ENCODE peak calls at places on chromosomes 4 and X, in ten cellular contexts. Z is SK-N-SH; O is upper lobe of right lung; Y is Karpas-422; L is mesenchymal stem cell; Q is K562; J is heart left ventricle; N is thyroid gland; X is CD8-positive, alpha-beta memory T cell; S is trophoblast cell. A is an unnamed sample. For H3K4me1, the result is how much of the 10 kb centered on the place peaks cover.

GRCh38 chrX:150229030-150229429 is 134.1 kb upstream of the MAMLD1 start:
- DNase-seq in Z (no peak), O (no peak), Y (no peak), L (no peak), Q (no peak), J (no peak), N (no peak), X (no peak), S (no peak), A (no peak)

GRCh38 chrX:103879339-103879738 is 47.3 kb upstream of the RAB9B start:
- DNase-seq in Z (no peak), O (no peak), Y (no peak), L (peak), Q (no peak), J (no peak), N (no peak), X (no peak), S (peak), A (no peak)

GRCh38 chrX:12447448-12448154 is 309.3 kb downstream of the FRMPD4 start:
- DNase-seq in Z (no peak), O (no peak), Y (no peak), L (peak), Q (no peak), J (no peak), N (no peak), X (no peak), S (no peak), A (no peak)

GRCh38 chrX:9339603-9340569 is 125.0 kb upstream of the TBL1X start:
- DNase-seq in Z (no peak), O (no peak), Y (no peak), L (peak), Q (no peak), J (peak), N (no peak), X (no peak), S (no peak), A (peak)

GRCh38 chr4:103773691-103774231 is 54.0 kb upstream of the TACR3 start:
- DNase-seq in Z (no peak), O (no peak), Y (no peak), L (no peak), Q (no peak), J (no peak), N (no peak), X (no peak), S (no peak), A (no peak)

GRCh38 chr4:101259876-101260275 is 87.5 kb downstream of the PPP3CA start:
- DNase-seq in Z (no peak), O (no peak), Y (no peak), L (no peak), Q (no peak), J (no peak), N (no peak), X (no peak), S (no peak), A (no peak)

GRCh38 chrX:151458824-151459223 is 61.8 kb downstream of the VMA21 start:
- DNase-seq in Z (no peak), O (no peak), Y (no peak), L (no peak), Q (no peak), J (no peak), N (no peak), X (no peak), S (no peak), A (no peak)

GRCh38 chr4:31370866-31371465 is 650.8 kb downstream of the PCDH7 start:
- DNase-seq in Z (peak), O (no peak), Y (peak), L (peak), Q (peak), J (no peak), N (no peak), X (no peak), S (no peak), A (peak)

GRCh38 chrX:70096052-70096451 is 33.8 kb downstream of the OTUD6A start:
- DNase-seq in Z (no peak), O (no peak), Y (no peak), L (no peak), Q (peak), J (no peak), N (peak), X (no peak), S (no peak), A (no peak)

GRCh38 chrX:132216806-132217202 is 2.4 kb downstream of the RAP2C start:
- DNase-seq in Z (no peak), O (no peak), Y (peak), L (peak), Q (no peak), J (no peak), N (no peak), X (no peak), S (no peak), A (no peak)

GRCh38 chr4:40180356-40180755 is 16.5 kb upstream of the RHOH start:
- DNase-seq in Z (peak), O (no peak), Y (no peak), L (peak), Q (no peak), J (no peak), N (no peak), X (no peak), S (peak), A (no peak)

GRCh38 chr4:985123-985830 is 1.6 kb upstream of the IDUA start:
- DNase-seq in Z (no peak), O (peak), Y (no peak), L (peak), Q (peak), J (peak), N (peak), X (peak), S (peak), A (peak)

GRCh38 chrX:73615022-73615421 is 52.0 kb downstream of the CHIC1 start:
- DNase-seq in Z (no peak), O (no peak), Y (peak), L (no peak), Q (no peak), J (no peak), N (no peak), X (no peak), S (no peak), A (no peak)

GRCh38 chr4:4694296-4694772 is 152.5 kb upstream of the STX18 start:
- DNase-seq in Z (peak), O (no peak), Y (no peak), L (peak), Q (peak), J (peak), N (peak), X (no peak), S (no peak), A (peak)

GRCh38 chrX:48003367-48003757 is 427 bp downstream of the ZNF182 start:
- DNase-seq in Z (peak), O (peak), Y (peak), L (no peak), Q (peak), J (no peak), N (no peak), X (no peak), S (no peak), A (no peak)

GRCh38 chr4:37453361-37454262 is 209.1 kb downstream of the NWD2 start:
- DNase-seq in Z (peak), O (peak), Y (no peak), L (peak), Q (peak), J (peak), N (peak), X (no peak), S (peak), A (peak)

GRCh38 chrX:71917621-71918341 is 7.1 kb downstream of the NHSL2 start:
- DNase-seq in Z (no peak), O (no peak), Y (no peak), L (peak), Q (no peak), J (no peak), N (no peak), X (no peak), S (no peak), A (no peak)

GRCh38 chr4:14898989-14899388 is 103.3 kb upstream of the CPEB2 start:
- DNase-seq in Z (no peak), O (no peak), Y (no peak), L (no peak), Q (no peak), J (no peak), N (no peak), X (no peak), S (no peak), A (no peak)

GRCh38 chr4:110008540-110008939 is 95.9 kb downstream of the EGF start:
- DNase-seq in Z (no peak), O (no peak), Y (no peak), L (no peak), Q (no peak), J (no peak), N (peak), X (no peak), S (no peak), A (no peak)

GRCh38 chr4:147822128-147822527 is 90.2 kb downstream of the ARHGAP10 start:
- DNase-seq in Z (no peak), O (peak), Y (no peak), L (peak), Q (no peak), J (peak), N (peak), X (no peak), S (peak), A (peak)

GRCh38 chrX:43870011-43870410 is 12.2 kb downstream of the MAOB start:
- DNase-seq in Z (no peak), O (no peak), Y (no peak), L (no peak), Q (no peak), J (no peak), N (no peak), X (no peak), S (no peak), A (no peak)

GRCh38 chrX:110045988-110046387 is 43.1 kb downstream of the TMEM164 start:
- DNase-seq in Z (no peak), O (no peak), Y (no peak), L (no peak), Q (no peak), J (no peak), N (no peak), X (no peak), S (no peak), A (no peak)

GRCh38 chr4:2280531-2281300 is 18.8 kb upstream of the MXD4 start:
- DNase-seq in Z (no peak), O (no peak), Y (no peak), L (no peak), Q (no peak), J (no peak), N (peak), X (no peak), S (no peak), A (no peak)

GRCh38 chr4:10105920-10106319 is 10.7 kb downstream of the WDR1 start:
- DNase-seq in Z (no peak), O (no peak), Y (no peak), L (no peak), Q (peak), J (no peak), N (no peak), X (no peak), S (no peak), A (no peak)

GRCh38 chr4:158008551-158009218 is 164.1 kb downstream of the GASK1B start:
- DNase-seq in Z (no peak), O (no peak), Y (no peak), L (no peak), Q (no peak), J (peak), N (peak), X (no peak), S (no peak), A (peak)

GRCh38 chr4:146481246-146481645 is 40.5 kb downstream of the SLC10A7 start:
- DNase-seq in Z (no peak), O (no peak), Y (no peak), L (no peak), Q (no peak), J (no peak), N (no peak), X (no peak), S (no peak), A (no peak)

GRCh38 chr4:41400296-41400695 is 137.7 kb upstream of the LIMCH1 start:
- DNase-seq in Z (no peak), O (no peak), Y (no peak), L (no peak), Q (no peak), J (no peak), N (no peak), X (no peak), S (no peak), A (no peak)

GRCh38 chr4:48275247-48275646 is 5.6 kb upstream of the TEC start:
- DNase-seq in Z (no peak), O (no peak), Y (peak), L (peak), Q (peak), J (no peak), N (no peak), X (no peak), S (no peak), A (peak)

GRCh38 chr4:8702516-8703400 is 110.2 kb downstream of the CPZ start:
- DNase-seq in Z (no peak), O (peak), Y (no peak), L (no peak), Q (no peak), J (no peak), N (no peak), X (no peak), S (no peak), A (no peak)

GRCh38 chr4:109332926-109333464 is 30.5 kb upstream of the COL25A1 start:
- DNase-seq in Z (no peak), O (no peak), Y (peak), L (no peak), Q (peak), J (no peak), N (no peak), X (no peak), S (no peak), A (peak)

GRCh38 chrX:149493567-149494562 is 11.2 kb downstream of the IDS start:
- DNase-seq in Z (no peak), O (no peak), Y (no peak), L (peak), Q (peak), J (peak), N (peak), X (no peak), S (no peak), A (no peak)

GRCh38 chr4:86220137-86220536 is 139.7 kb downstream of the MAPK10 start:
- DNase-seq in Z (no peak), O (no peak), Y (no peak), L (peak), Q (no peak), J (no peak), N (no peak), X (no peak), S (no peak), A (no peak)

GRCh38 chr4:86613734-86614133 is 19.6 kb downstream of the PTPN13 start:
- DNase-seq in Z (no peak), O (no peak), Y (no peak), L (no peak), Q (no peak), J (no peak), N (no peak), X (no peak), S (no peak), A (no peak)

GRCh38 chr4:122152699-122153328 is 683 bp downstream of the BLTP1 start:
- DNase-seq in Z (peak), O (peak), Y (peak), L (peak), Q (peak), J (peak), N (peak), X (peak), S (peak), A (peak)

GRCh38 chr4:3311489-3312171 is 18.8 kb downstream of the RGS12 start:
- DNase-seq in Z (no peak), O (peak), Y (no peak), L (no peak), Q (no peak), J (no peak), N (no peak), X (no peak), S (no peak), A (no peak)

GRCh38 chr4:148052448-148052847 is 320.6 kb downstream of the ARHGAP10 start:
- DNase-seq in Z (no peak), O (no peak), Y (no peak), L (peak), Q (no peak), J (no peak), N (no peak), X (no peak), S (no peak), A (no peak)

GRCh38 chrX:114582264-114582632 is 1.6 kb upstream of the HTR2C start:
- DNase-seq in Z (no peak), O (no peak), Y (no peak), L (no peak), Q (no peak), J (no peak), N (no peak), X (no peak), S (no peak), A (no peak)

GRCh38 chrX:114583646-114584433 is at the start of gene HTR2C:
- DNase-seq in Z (peak), O (no peak), Y (no peak), L (no peak), Q (no peak), J (no peak), N (no peak), X (no peak), S (no peak), A (no peak)

GRCh38 chrX:114584434-114584943 is 603 bp downstream of the HTR2C start:
- DNase-seq in Z (peak), O (no peak), Y (no peak), L (peak), Q (no peak), J (no peak), N (no peak), X (no peak), S (no peak), A (no peak)

GRCh38 chrX:114582698-114583395 is 1.0 kb upstream of the HTR2C start:
- DNase-seq in Z (no peak), O (no peak), Y (no peak), L (no peak), Q (no peak), J (no peak), N (no peak), X (no peak), S (no peak), A (no peak)

DNA sequence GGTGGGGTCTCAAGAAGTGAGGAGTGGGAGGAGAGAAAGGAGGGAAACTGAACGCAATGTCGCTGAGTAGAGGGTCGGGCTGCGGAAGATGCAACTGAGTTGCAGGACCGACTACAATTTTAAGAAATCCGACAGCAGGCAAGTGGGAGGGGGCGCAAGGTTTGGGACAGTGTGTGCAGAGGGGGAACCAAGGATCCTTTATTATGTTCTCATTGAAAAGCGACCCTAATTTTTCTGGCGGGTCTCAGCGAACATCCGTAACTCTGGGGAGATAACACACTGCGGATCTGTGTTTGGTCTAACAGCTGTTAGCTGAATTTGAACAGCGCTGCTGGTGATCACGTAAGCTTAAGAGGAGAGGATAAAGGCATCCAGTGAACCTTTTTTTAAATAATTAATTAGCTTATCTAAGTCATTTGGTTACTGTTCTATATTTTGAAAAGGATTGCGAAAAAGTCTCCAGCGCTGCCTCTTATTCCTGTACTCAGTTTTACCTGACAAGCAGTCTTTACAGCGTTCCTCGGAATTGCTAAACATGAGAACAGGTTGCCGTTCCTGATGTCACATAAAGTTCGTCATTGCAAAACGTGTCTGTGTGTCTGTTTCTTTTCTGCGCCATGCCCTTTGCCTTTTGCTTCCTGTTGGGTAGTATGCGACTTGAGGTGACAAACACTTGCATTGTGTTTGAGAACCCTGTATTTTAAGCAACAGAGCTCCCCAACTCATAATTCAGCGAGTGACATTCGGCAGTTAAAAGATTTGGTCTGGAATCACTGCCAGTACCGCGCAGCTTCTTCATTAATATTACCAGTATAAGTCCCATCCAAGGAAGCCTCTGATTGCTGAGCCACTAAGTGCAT is 1.3 kb downstream of the HTR2C start:
- DNase-seq in Z (no peak), O (no peak), Y (no peak), L (no peak), Q (no peak), J (no peak), N (no peak), X (no peak), S (no peak), A (no peak)
- H3K4me3 ChIP-seq in Z (peak), O (no peak), Y (no peak), L (no peak), Q (no peak), J (no peak), N (no peak), X (no peak), S (no peak), A (no peak)

GRCh38 chr4:151665442-151666127 is 95.2 kb downstream of the GATB start:
- DNase-seq in Z (no peak), O (no peak), Y (no peak), L (no peak), Q (no peak), J (no peak), N (no peak), X (no peak), S (no peak), A (no peak)

GRCh38 chr4:151667025-151667424 is 93.8 kb downstream of the GATB start:
- DNase-seq in Z (no peak), O (no peak), Y (no peak), L (peak), Q (no peak), J (no peak), N (no peak), X (no peak), S (no peak), A (no peak)

GRCh38 chr4:151666501-151666900 is 94.3 kb downstream of the GATB start:
- DNase-seq in Z (no peak), O (no peak), Y (no peak), L (no peak), Q (no peak), J (no peak), N (no peak), X (no peak), S (no peak), A (no peak)

GRCh38 chr4:151664289-151664688 is 96.5 kb downstream of the GATB start:
- DNase-seq in Z (no peak), O (no peak), Y (no peak), L (no peak), Q (no peak), J (no peak), N (no peak), X (no peak), S (no peak), A (no peak)

GRCh38 chr4:151665022-151665421 is 95.8 kb downstream of the GATB start:
- DNase-seq in Z (no peak), O (no peak), Y (no peak), L (no peak), Q (no peak), J (no peak), N (no peak), X (no peak), S (no peak), A (no peak)
- H3K4me1 ChIP-seq in Z (under half), O (under half), Y (under half), L (under half), Q (under half), J (under half), N (under half), X (under half), S (under half), A (under half)

GRCh38 chr4:83112239-83112638 is 2.3 kb downstream of the PLAC8 start:
- DNase-seq in Z (no peak), O (no peak), Y (peak), L (no peak), Q (no peak), J (no peak), N (no peak), X (no peak), S (no peak), A (no peak)
- H3K4me3 ChIP-seq in Z (no peak), O (peak), Y (no peak), L (no peak), Q (no peak), J (no peak), N (no peak), X (peak), S (no peak), A (no peak)

GRCh38 chrX:39853417-39853816 is 244.3 kb downstream of the BCOR start:
- DNase-seq in Z (no peak), O (no peak), Y (no peak), L (no peak), Q (no peak), J (no peak), N (no peak), X (no peak), S (no peak), A (no peak)
- H3K4me1 ChIP-seq in Z (under half), O (under half), Y (under half), L (under half), Q (half or more), J (under half), N (under half), X (under half), S (under half), A (under half)

A was measured in SJCRH30.